ENCODE peak calls at places on chromosomes 12 and 14, in ten cellular contexts. R is naive B cell; Q is gastroesophageal sphincter; L is effector memory CD8-positive, alpha-beta T cell; V is pancreas; F is stimulated activated naive CD8-positive, alpha-beta T cell treated with anti-CD3 and anti-CD28 coated beads, Interleukin-15, Interleukin-2, amounts not matched to agents 100 U/mL and 50 U/mL, for 24 hours; E is activated T-helper 17 cell treated with anti-CD3 and anti-CD28 coated beads, Interleukin-2, amount 50 U/mL, for 72 hours; H is left lobe of liver; U is activated B cell treated with CpG ODN at 0.5 μM for 24 hours; O is activated CD8-positive, alpha-beta memory T cell treated with anti-CD3 and anti-CD28 coated beads, Interleukin-2, amount 10 ng/mL, durations not matched to agents 7 days and 5 days. K is an unnamed sample.
A peak's percentile ranks its signal among the peaks of the same experiment; 100 is the strongest.

GRCh38 chr14:20578784-20579502 is 8.9 kb downstream of the RNASE11 start:
- ATAC-seq in U (no peak), R (no peak), F (no peak), Q (no peak), H (no peak), L (no peak), O (no peak), V (no peak), E (no peak), K (no peak)

GRCh38 chr14:104975481-104976197 is 2.5 kb downstream of the AHNAK2 start:
- ATAC-seq in R (peak; percentile 35), E (peak; percentile 4), Q (no peak), O (peak; percentile 16), H (no peak), V (no peak), F (no peak), L (peak; percentile 30), U (peak; percentile 22), K (no peak)

GRCh38 chr14:97638864-97639263 is 841.7 kb downstream of the VRK1 start:
- ATAC-seq in R (no peak), V (no peak), Q (no peak), F (no peak), O (peak; percentile 47), H (no peak), L (peak; percentile 27), E (peak; percentile 66), U (no peak), K (no peak)

GRCh38 chr14:68512088-68512487 is 280.8 kb downstream of the ZFP36L1 start:
- ATAC-seq in F (no peak), E (no peak), Q (no peak), H (no peak), R (no peak), V (no peak), L (no peak), U (no peak), O (no peak), K (no peak)

GRCh38 chr14:80959448-80960006 is 4.1 kb downstream of the TSHR start:
- ATAC-seq in R (peak; percentile 95), Q (no peak), U (peak; percentile 93), E (peak; percentile 92), V (no peak), O (peak; percentile 96), L (peak; percentile 93), F (peak; percentile 86), H (peak; percentile 49), K (peak; percentile 68)

GRCh38 chr14:81466854-81467253 is 66.7 kb upstream of the STON2 start:
- ATAC-seq in H (no peak), V (peak; percentile 3), Q (no peak), F (no peak), R (no peak), L (no peak), E (no peak), U (no peak), O (no peak), K (no peak)

GRCh38 chr12:131347732-131348131 is 363.2 kb upstream of the SFSWAP start:
- ATAC-seq in H (no peak), O (no peak), F (no peak), L (no peak), E (no peak), U (no peak), Q (no peak), V (no peak), R (no peak), K (no peak)

GRCh38 chr12:122437656-122438121 is 15.2 kb upstream of the CLIP1 start:
- ATAC-seq in Q (peak; percentile 92), O (no peak), L (no peak), U (no peak), H (peak; percentile 10), F (no peak), E (no peak), V (peak; percentile 85), R (no peak), K (peak; percentile 87)

GRCh38 chr12:66199141-66199540 is 10.1 kb downstream of the IRAK3 start:
- ATAC-seq in F (no peak), H (no peak), O (no peak), Q (no peak), V (no peak), L (no peak), R (no peak), E (no peak), U (no peak), K (no peak)

GRCh38 chr12:81530352-81530751 is 228.8 kb downstream of the PPFIA2 start:
- ATAC-seq in O (no peak), R (no peak), Q (no peak), L (no peak), F (no peak), H (no peak), V (no peak), E (no peak), U (no peak), K (no peak)

GRCh38 chr12:115960868-115961802 is 316.4 kb downstream of the MED13L start:
- ATAC-seq in R (no peak), L (no peak), U (no peak), O (peak; percentile 72), H (no peak), E (peak; percentile 73), F (peak; percentile 69), Q (no peak), V (no peak), K (no peak)

GRCh38 chr12:32605326-32606095 is 73.6 kb upstream of the DNM1L start:
- ATAC-seq in H (peak; percentile 57), E (no peak), R (no peak), L (no peak), O (no peak), F (no peak), U (no peak), Q (no peak), V (peak; percentile 62), K (no peak)

GRCh38 chr12:122111070-122111750 is 32.7 kb downstream of the MLXIP start:
- ATAC-seq in R (no peak), F (no peak), V (peak; percentile 80), Q (no peak), O (no peak), L (no peak), H (no peak), U (no peak), E (no peak), K (peak; percentile 22)

GRCh38 chr12:47349770-47350408 is 270.1 kb upstream of the AMIGO2 start:
- ATAC-seq in L (peak; percentile 27), H (no peak), V (no peak), E (peak; percentile 94), Q (no peak), R (peak; percentile 79), U (peak; percentile 57), F (peak; percentile 91), O (peak; percentile 78), K (no peak)